ENCODE peak calls at places on chromosomes 11 and 22, in four cellular contexts. One of them, this sample, is unnamed.

GRCh38 chr11:68763181-68763721 is 11.9 kb upstream of the TESMIN start:
- DNase-seq in neuronal stem cell: no peak
- DNase-seq in mammary epithelial cell: peak; percentile 42
- DNase-seq in IMR-90: no peak
- DNase-seq in this sample: no peak

GRCh38 chr22:26536056-26536761 is 23.9 kb upstream of the TFIP11 start:
- DNase-seq in IMR-90: no peak
- DNase-seq in mammary epithelial cell: peak; percentile 13
- DNase-seq in neuronal stem cell: no peak
- DNase-seq in this sample: no peak

GRCh38 chr22:41181349-41182241 is 23.5 kb upstream of the L3MBTL2 start:
- DNase-seq in IMR-90: peak; percentile 66
- DNase-seq in neuronal stem cell: no peak
- DNase-seq in mammary epithelial cell: peak; percentile 59
- DNase-seq in this sample: no peak

GRCh38 chr11:99197477-99197876 is 176.7 kb downstream of the CNTN5 start:
- DNase-seq in IMR-90: no peak
- DNase-seq in mammary epithelial cell: no peak
- DNase-seq in neuronal stem cell: no peak
- DNase-seq in this sample: no peak

GRCh38 chr11:444397-445144 is 2.8 kb upstream of the ANO9 start:
- DNase-seq in neuronal stem cell: no peak
- DNase-seq in mammary epithelial cell: peak; percentile 24
- DNase-seq in IMR-90: peak; percentile 22
- DNase-seq in this sample: no peak

GRCh38 chr22:34781676-34782075 is 284.3 kb upstream of the ISX start:
- DNase-seq in neuronal stem cell: no peak
- DNase-seq in mammary epithelial cell: no peak
- DNase-seq in IMR-90: no peak
- DNase-seq in this sample: no peak

GRCh38 chr22:36258750-36259619 is 6.1 kb downstream of the APOL1 start:
- DNase-seq in mammary epithelial cell: no peak
- DNase-seq in IMR-90: peak; percentile 64
- DNase-seq in neuronal stem cell: peak; percentile 74
- DNase-seq in this sample: no peak

GRCh38 chr22:47445212-47445611 is 682.8 kb downstream of the TBC1D22A start:
- DNase-seq in mammary epithelial cell: no peak
- DNase-seq in IMR-90: no peak
- DNase-seq in neuronal stem cell: no peak
- DNase-seq in this sample: no peak

GRCh38 chr11:122494171-122494570 is 161.4 kb upstream of the UBASH3B start:
- DNase-seq in mammary epithelial cell: peak; percentile 40
- DNase-seq in IMR-90: peak; percentile 1
- DNase-seq in neuronal stem cell: no peak
- DNase-seq in this sample: no peak

GRCh38 chr22:46355369-46355995 is 20.0 kb downstream of the TRMU start:
- DNase-seq in mammary epithelial cell: peak; percentile 56
- DNase-seq in IMR-90: peak; percentile 40
- DNase-seq in neuronal stem cell: peak; percentile 70
- DNase-seq in this sample: no peak

GRCh38 chr22:45680932-45681700 is 9.5 kb downstream of the ATXN10 start:
- DNase-seq in mammary epithelial cell: peak; percentile 35
- DNase-seq in IMR-90: peak; percentile 90
- DNase-seq in neuronal stem cell: no peak
- DNase-seq in this sample: no peak

GRCh38 chr11:47331454-47332302 is 20.8 kb downstream of the MYBPC3 start:
- DNase-seq in mammary epithelial cell: no peak
- DNase-seq in IMR-90: no peak
- DNase-seq in neuronal stem cell: no peak
- DNase-seq in this sample: no peak

GRCh38 chr22:36331912-36332622 is 55.7 kb downstream of the MYH9 start:
- DNase-seq in IMR-90: peak; percentile 49
- DNase-seq in neuronal stem cell: no peak
- DNase-seq in mammary epithelial cell: no peak
- DNase-seq in this sample: no peak

GRCh38 chr11:60993611-60994010 is 22.1 kb downstream of the CD6 start:
- DNase-seq in neuronal stem cell: no peak
- DNase-seq in mammary epithelial cell: no peak
- DNase-seq in IMR-90: no peak
- DNase-seq in this sample: no peak

GRCh38 chr22:19631899-19632670 is 82.2 kb upstream of the SEPTIN5 start:
- DNase-seq in IMR-90: peak; percentile 27
- DNase-seq in mammary epithelial cell: no peak
- DNase-seq in neuronal stem cell: peak; percentile 31
- DNase-seq in this sample: no peak

GRCh38 chr11:17343907-17344306 is 7.7 kb upstream of the NCR3LG1 start:
- DNase-seq in IMR-90: peak; percentile 87
- DNase-seq in mammary epithelial cell: peak; percentile 80
- DNase-seq in neuronal stem cell: no peak
- DNase-seq in this sample: no peak

GRCh38 chr11:119206512-119207299 is 567 bp downstream of the CBL start:
- DNase-seq in mammary epithelial cell: no peak
- DNase-seq in neuronal stem cell: peak; percentile 17
- DNase-seq in IMR-90: no peak
- DNase-seq in this sample: no peak

GRCh38 chr11:63610604-63611394 is 3.4 kb downstream of the PLAAT3 start:
- DNase-seq in IMR-90: no peak
- DNase-seq in mammary epithelial cell: peak; percentile 34
- DNase-seq in neuronal stem cell: no peak
- DNase-seq in this sample: no peak

GRCh38 chr22:23243006-23243573 is 62.8 kb downstream of the BCR start:
- DNase-seq in neuronal stem cell: peak; percentile 72
- DNase-seq in mammary epithelial cell: no peak
- DNase-seq in IMR-90: no peak
- DNase-seq in this sample: no peak

GRCh38 chr22:37211075-37211852 is 1.0 kb downstream of the SSTR3 start:
- DNase-seq in mammary epithelial cell: no peak
- DNase-seq in IMR-90: no peak
- DNase-seq in neuronal stem cell: no peak
- DNase-seq in this sample: no peak

GRCh38 chr11:77590194-77590591 is 440 bp downstream of the AQP11 start:
- DNase-seq in mammary epithelial cell: no peak
- DNase-seq in neuronal stem cell: peak; percentile 17
- DNase-seq in IMR-90: peak; percentile 46
- DNase-seq in this sample: no peak

DNA sequence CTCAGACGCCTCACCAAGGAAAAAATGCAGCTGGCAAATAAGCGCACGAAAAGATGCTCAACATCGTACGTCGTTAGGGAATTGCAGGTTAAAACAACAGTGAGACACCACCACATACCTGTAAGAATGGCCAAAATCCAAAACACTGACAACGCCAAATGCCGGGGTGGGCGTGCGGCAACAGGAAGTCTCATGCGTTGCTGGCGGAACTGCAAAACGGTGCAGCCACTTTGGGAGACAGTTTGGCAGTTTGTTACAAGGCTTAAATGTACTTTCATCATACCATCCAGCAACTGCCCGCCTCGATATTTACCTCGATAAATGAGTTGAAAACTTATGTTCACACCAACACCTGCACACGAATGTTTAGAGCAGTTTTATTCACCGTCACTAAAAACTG is 7.5 kb upstream of the CTSD start:
- DNase-seq in mammary epithelial cell: peak; percentile 31
- DNase-seq in IMR-90: no peak
- DNase-seq in neuronal stem cell: no peak
- DNase-seq in this sample: no peak
- H3K4me2 ChIP-seq in mammary epithelial cell: no peak overlapping the region
- H3K4me2 ChIP-seq in IMR-90: no peak overlapping the region
- H3K4me2 ChIP-seq in neuronal stem cell: no peak overlapping the region
- H3K4me2 ChIP-seq in this sample: peak overlapping the region; percentile 69

DNA sequence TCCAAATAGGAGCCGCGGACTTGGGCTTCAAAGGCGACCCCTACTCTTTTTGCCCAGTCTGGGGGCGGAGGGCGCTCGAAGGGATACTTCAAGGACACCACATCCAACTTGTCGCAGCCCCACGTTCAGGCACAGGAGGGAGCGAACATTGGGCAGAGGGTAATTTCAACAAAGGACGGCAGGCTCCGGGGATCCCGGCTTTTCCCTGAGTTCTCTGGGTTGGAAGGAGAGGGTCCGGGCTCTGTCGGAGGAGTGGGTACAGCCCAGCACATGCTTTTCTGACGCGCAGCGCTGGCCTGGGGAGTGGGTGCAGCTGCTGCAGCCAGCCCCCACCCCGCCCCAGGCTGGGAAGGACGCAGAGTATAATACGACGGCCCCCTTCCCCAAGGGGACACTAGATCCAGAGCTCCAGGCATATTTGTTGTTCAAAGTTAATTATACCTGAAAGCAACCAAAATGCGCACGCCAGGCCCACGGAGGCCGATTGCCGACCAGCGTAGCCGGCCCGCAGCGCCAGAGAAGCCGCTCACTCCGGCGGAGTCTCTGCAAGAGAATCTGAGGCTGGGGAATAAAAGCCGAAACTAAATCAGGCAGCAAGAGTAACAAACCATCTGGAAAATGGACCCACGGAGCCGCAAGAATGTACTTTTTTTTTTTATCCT is 13.8 kb upstream of the PAX6 start:
- DNase-seq in neuronal stem cell: no peak
- DNase-seq in mammary epithelial cell: no peak
- DNase-seq in IMR-90: no peak
- DNase-seq in this sample: no peak
- H3K4me2 ChIP-seq in neuronal stem cell: peak overlapping the region; percentile 28
- H3K4me2 ChIP-seq in mammary epithelial cell: no peak overlapping the region
- H3K4me2 ChIP-seq in IMR-90: no peak overlapping the region
- H3K4me2 ChIP-seq in this sample: no peak overlapping the region

GRCh38 chr11:129974672-129975071 is 28.0 kb downstream of the PRDM10 start:
- DNase-seq in IMR-90: no peak
- DNase-seq in neuronal stem cell: no peak
- DNase-seq in mammary epithelial cell: no peak
- DNase-seq in this sample: no peak

GRCh38 chr11:129973809-129974208 is 28.8 kb downstream of the PRDM10 start:
- DNase-seq in mammary epithelial cell: no peak
- DNase-seq in IMR-90: no peak
- DNase-seq in neuronal stem cell: no peak
- DNase-seq in this sample: no peak

GRCh38 chr11:129972596-129972995 is 30.0 kb downstream of the PRDM10 start:
- DNase-seq in neuronal stem cell: peak; percentile 23
- DNase-seq in mammary epithelial cell: no peak
- DNase-seq in IMR-90: no peak
- DNase-seq in this sample: no peak

GRCh38 chr11:129974237-129974636 is 28.4 kb downstream of the PRDM10 start:
- DNase-seq in IMR-90: peak; percentile 33
- DNase-seq in mammary epithelial cell: no peak
- DNase-seq in neuronal stem cell: no peak
- DNase-seq in this sample: no peak

GRCh38 chr11:129973068-129973467 is 29.6 kb downstream of the PRDM10 start:
- DNase-seq in IMR-90: no peak
- DNase-seq in neuronal stem cell: no peak
- DNase-seq in mammary epithelial cell: no peak
- DNase-seq in this sample: no peak
- H3K4me2 ChIP-seq in IMR-90: no peak overlapping the region
- H3K4me2 ChIP-seq in neuronal stem cell: no peak overlapping the region
- H3K4me2 ChIP-seq in mammary epithelial cell: no peak overlapping the region
- H3K4me2 ChIP-seq in this sample: no peak overlapping the region

DNA sequence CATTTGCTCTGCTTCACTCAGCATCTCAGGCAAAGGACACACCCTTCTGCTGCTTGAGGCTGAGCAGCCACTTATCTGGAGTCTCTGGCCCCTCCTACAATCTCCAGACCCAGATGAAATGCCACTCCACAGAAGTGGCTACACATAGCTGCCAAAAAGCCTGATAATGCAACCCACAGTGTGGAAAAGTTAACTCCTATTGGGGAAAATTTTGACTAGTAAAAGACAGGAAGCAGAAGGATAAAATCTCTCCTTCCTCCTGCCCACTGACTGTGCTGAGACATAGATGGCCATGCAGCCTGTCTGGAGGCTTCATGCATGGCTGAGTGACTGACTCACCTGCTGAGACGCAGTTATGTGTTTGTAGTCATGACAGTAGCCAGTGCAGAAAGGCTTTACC is 92.3 kb upstream of the TEAD1 start:
- DNase-seq in mammary epithelial cell: peak; percentile 80
- DNase-seq in neuronal stem cell: no peak
- DNase-seq in IMR-90: peak; percentile 88
- DNase-seq in this sample: no peak
- H3K4me2 ChIP-seq in mammary epithelial cell: peak overlapping the region; percentile 38
- H3K4me2 ChIP-seq in neuronal stem cell: no peak overlapping the region
- H3K4me2 ChIP-seq in IMR-90: peak overlapping the region; percentile 9
- H3K4me2 ChIP-seq in this sample: no peak overlapping the region

This sample was measured in keratinocyte.